ENCODE peak calls at places on chromosomes 16 and 17, in six cellular contexts. One of them, this sample, is unnamed.

GRCh38 chr17:57104461-57105175 is 19.6 kb downstream of the AKAP1 start:
- DNase-seq in BE2C: no peak
- DNase-seq in AG10803: peak; percentile 72
- DNase-seq in lung: no peak
- DNase-seq in A549: no peak
- DNase-seq in K562: no peak
- DNase-seq in this sample: no peak

GRCh38 chr16:56278196-56278855 is 87.0 kb downstream of the GNAO1 start:
- DNase-seq in AG10803: no peak
- DNase-seq in A549: no peak
- DNase-seq in BE2C: no peak
- DNase-seq in K562: peak; percentile 46
- DNase-seq in lung: no peak
- DNase-seq in this sample: no peak

GRCh38 chr17:56881685-56882295 is 32.1 kb downstream of the TRIM25 start:
- DNase-seq in K562: no peak
- DNase-seq in AG10803: no peak
- DNase-seq in A549: no peak
- DNase-seq in BE2C: no peak
- DNase-seq in lung: no peak
- DNase-seq in this sample: no peak

GRCh38 chr16:79253100-79253631 is 347.4 kb downstream of the MAF start:
- DNase-seq in lung: no peak
- DNase-seq in BE2C: no peak
- DNase-seq in A549: no peak
- DNase-seq in K562: no peak
- DNase-seq in AG10803: no peak
- DNase-seq in this sample: no peak

GRCh38 chr17:59330314-59330942 is 1.0 kb upstream of the YPEL2 start:
- DNase-seq in K562: peak; percentile 29
- DNase-seq in lung: peak; percentile 69
- DNase-seq in BE2C: no peak
- DNase-seq in AG10803: no peak
- DNase-seq in A549: peak; percentile 76
- DNase-seq in this sample: peak; percentile 89

GRCh38 chr17:32551186-32551955 is 64.6 kb downstream of the CDK5R1 start:
- DNase-seq in BE2C: no peak
- DNase-seq in lung: no peak
- DNase-seq in AG10803: peak; percentile 46
- DNase-seq in K562: no peak
- DNase-seq in A549: no peak
- DNase-seq in this sample: no peak

GRCh38 chr16:4831616-4832015 is 15.5 kb downstream of the GLYR1 start:
- DNase-seq in lung: no peak
- DNase-seq in K562: no peak
- DNase-seq in BE2C: no peak
- DNase-seq in A549: no peak
- DNase-seq in AG10803: no peak
- DNase-seq in this sample: no peak

GRCh38 chr16:64545769-64546168 is 576.1 kb downstream of the CDH11 start:
- DNase-seq in A549: no peak
- DNase-seq in AG10803: no peak
- DNase-seq in lung: no peak
- DNase-seq in K562: no peak
- DNase-seq in BE2C: no peak
- DNase-seq in this sample: no peak

GRCh38 chr16:75107505-75107904 is 9.1 kb downstream of the LDHD start:
- DNase-seq in BE2C: no peak
- DNase-seq in lung: no peak
- DNase-seq in AG10803: no peak
- DNase-seq in K562: no peak
- DNase-seq in A549: no peak
- DNase-seq in this sample: no peak

DNA sequence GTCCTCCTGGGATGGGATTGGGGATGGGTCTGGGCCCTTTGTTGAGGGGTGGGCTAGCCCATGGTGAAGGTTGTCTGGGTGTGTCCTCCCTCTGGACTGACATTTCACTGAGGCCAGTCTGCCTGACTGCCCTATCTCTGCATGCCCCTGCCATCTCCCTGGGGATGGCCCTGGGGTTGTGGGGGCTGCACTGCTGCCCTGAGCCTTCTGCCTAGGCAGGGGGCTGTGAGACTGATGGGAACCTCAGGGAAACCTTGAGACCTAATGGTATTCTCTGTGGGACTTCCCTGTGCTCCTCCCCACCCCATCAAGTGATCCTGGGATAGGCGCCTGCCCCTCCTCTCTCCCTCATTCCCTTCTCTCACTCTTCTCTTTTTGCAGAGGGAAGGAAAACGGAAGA is 19.9 kb downstream of the RAI1 start:
- DNase-seq in AG10803: no peak
- DNase-seq in lung: no peak
- DNase-seq in BE2C: no peak
- DNase-seq in A549: no peak
- DNase-seq in K562: no peak
- DNase-seq in this sample: no peak
- H3K4me3 ChIP-seq in AG10803: no peak overlapping the region
- H3K4me3 ChIP-seq in lung: no peak overlapping the region
- H3K4me3 ChIP-seq in BE2C: no peak overlapping the region
- H3K4me3 ChIP-seq in A549: no peak overlapping the region
- H3K4me3 ChIP-seq in K562: no peak overlapping the region
- H3K4me3 ChIP-seq in this sample: no peak overlapping the region

DNA sequence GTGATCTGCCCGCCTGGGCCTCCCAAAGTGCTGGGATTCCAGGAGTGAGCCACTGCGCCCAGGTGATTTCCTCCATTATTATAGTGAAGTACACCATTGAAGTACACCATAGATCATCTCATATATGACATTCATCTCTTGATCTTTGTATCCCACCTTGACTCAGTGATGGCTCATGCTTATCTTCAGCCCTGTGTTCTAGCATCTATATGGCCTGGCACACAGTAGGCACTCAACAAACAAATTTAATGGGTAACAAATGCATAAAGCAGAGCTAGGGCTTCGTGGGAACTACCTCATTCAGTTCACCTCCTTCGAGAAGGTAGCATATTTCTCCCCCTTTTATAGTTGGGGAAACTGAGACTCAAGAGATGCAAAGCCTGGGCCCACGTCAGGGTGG is 952 bp downstream of the ENKD1 start:
- DNase-seq in lung: no peak
- DNase-seq in K562: no peak
- DNase-seq in BE2C: no peak
- DNase-seq in A549: no peak
- DNase-seq in AG10803: no peak
- DNase-seq in this sample: no peak
- H3K4me3 ChIP-seq in lung: no peak overlapping the region
- H3K4me3 ChIP-seq in K562: peak overlapping the region; percentile 78
- H3K4me3 ChIP-seq in BE2C: peak overlapping the region; percentile 69
- H3K4me3 ChIP-seq in A549: peak overlapping the region; percentile 84
- H3K4me3 ChIP-seq in AG10803: peak overlapping the region; percentile 64
- H3K4me3 ChIP-seq in this sample: peak overlapping the region; percentile 88

GRCh38 chr16:84143081-84143480 is 1.9 kb downstream of the HSDL1 start:
- DNase-seq in AG10803: no peak
- DNase-seq in lung: no peak
- DNase-seq in A549: no peak
- DNase-seq in K562: no peak
- DNase-seq in BE2C: no peak
- DNase-seq in this sample: no peak
- H3K4me3 ChIP-seq in AG10803: no peak overlapping the region
- H3K4me3 ChIP-seq in lung: no peak overlapping the region
- H3K4me3 ChIP-seq in A549: no peak overlapping the region
- H3K4me3 ChIP-seq in K562: no peak overlapping the region
- H3K4me3 ChIP-seq in BE2C: no peak overlapping the region
- H3K4me3 ChIP-seq in this sample: no peak overlapping the region

GRCh38 chr17:17698371-17698770 is 17.1 kb downstream of the RAI1 start:
- DNase-seq in lung: no peak
- DNase-seq in AG10803: no peak
- DNase-seq in K562: no peak
- DNase-seq in BE2C: no peak
- DNase-seq in A549: no peak
- DNase-seq in this sample: no peak
- H3K4me3 ChIP-seq in lung: no peak overlapping the region
- H3K4me3 ChIP-seq in AG10803: no peak overlapping the region
- H3K4me3 ChIP-seq in K562: no peak overlapping the region
- H3K4me3 ChIP-seq in BE2C: no peak overlapping the region
- H3K4me3 ChIP-seq in A549: no peak overlapping the region
- H3K4me3 ChIP-seq in this sample: no peak overlapping the region

GRCh38 chr16:89973235-89973634 is 24.7 kb downstream of the DEF8 start:
- DNase-seq in AG10803: no peak
- DNase-seq in K562: no peak
- DNase-seq in lung: no peak
- DNase-seq in A549: no peak
- DNase-seq in BE2C: no peak
- DNase-seq in this sample: no peak

GRCh38 chr16:89971495-89972243 is 23.1 kb downstream of the DEF8 start:
- DNase-seq in AG10803: peak; percentile 4
- DNase-seq in K562: no peak
- DNase-seq in A549: no peak
- DNase-seq in lung: no peak
- DNase-seq in BE2C: no peak
- DNase-seq in this sample: peak; percentile 82

GRCh38 chr16:89972244-89973234 is 24.0 kb downstream of the DEF8 start:
- DNase-seq in A549: peak; percentile 99
- DNase-seq in BE2C: peak; percentile 95
- DNase-seq in lung: peak; percentile 91
- DNase-seq in K562: peak; percentile 100
- DNase-seq in AG10803: peak; percentile 86
- DNase-seq in this sample: peak; percentile 95

GRCh38 chr16:89974860-89975259 is 26.3 kb downstream of the DEF8 start:
- DNase-seq in A549: no peak
- DNase-seq in BE2C: no peak
- DNase-seq in K562: no peak
- DNase-seq in lung: no peak
- DNase-seq in AG10803: no peak
- DNase-seq in this sample: no peak

DNA sequence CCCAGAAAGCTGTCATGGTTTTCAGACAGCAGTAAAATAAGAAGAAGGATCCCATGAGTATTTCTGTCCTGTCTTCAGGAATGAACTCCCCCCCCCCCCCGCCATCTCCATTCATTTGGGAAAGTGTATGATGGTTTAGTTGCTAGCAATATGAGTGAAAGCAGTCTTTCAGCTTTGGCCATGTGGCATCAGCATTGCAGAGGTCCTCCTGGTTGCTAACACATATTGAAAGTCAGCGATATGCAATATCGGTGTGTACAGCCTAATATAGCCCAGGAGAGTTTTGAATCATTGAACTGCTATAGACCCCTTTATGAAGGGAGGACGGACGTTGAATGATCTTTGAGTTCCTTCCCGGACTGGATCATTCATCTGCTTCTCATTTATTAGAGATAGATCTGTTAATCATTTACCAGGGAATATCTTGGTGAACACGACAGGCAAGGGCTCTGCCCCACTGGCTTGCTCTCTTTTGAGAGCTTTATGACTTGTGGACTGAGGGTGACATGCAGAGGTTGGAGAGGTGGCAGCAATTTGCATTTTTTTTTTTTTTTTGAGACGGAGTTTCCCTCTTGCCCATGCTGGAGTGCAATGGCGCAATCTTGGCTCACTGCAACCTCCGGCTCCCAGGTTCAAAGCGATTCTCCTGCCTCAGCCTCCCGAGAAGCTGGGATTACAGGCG is 25.2 kb downstream of the DEF8 start:
- DNase-seq in A549: no peak
- DNase-seq in BE2C: no peak
- DNase-seq in AG10803: no peak
- DNase-seq in lung: no peak
- DNase-seq in K562: no peak
- DNase-seq in this sample: no peak
- H3K4me3 ChIP-seq in A549: peak overlapping the region; percentile 79
- H3K4me3 ChIP-seq in BE2C: peak overlapping the region; percentile 99
- H3K4me3 ChIP-seq in AG10803: peak overlapping the region; percentile 92
- H3K4me3 ChIP-seq in lung: no peak overlapping the region
- H3K4me3 ChIP-seq in K562: peak overlapping the region; percentile 93
- H3K4me3 ChIP-seq in this sample: peak overlapping the region; percentile 99

DNA sequence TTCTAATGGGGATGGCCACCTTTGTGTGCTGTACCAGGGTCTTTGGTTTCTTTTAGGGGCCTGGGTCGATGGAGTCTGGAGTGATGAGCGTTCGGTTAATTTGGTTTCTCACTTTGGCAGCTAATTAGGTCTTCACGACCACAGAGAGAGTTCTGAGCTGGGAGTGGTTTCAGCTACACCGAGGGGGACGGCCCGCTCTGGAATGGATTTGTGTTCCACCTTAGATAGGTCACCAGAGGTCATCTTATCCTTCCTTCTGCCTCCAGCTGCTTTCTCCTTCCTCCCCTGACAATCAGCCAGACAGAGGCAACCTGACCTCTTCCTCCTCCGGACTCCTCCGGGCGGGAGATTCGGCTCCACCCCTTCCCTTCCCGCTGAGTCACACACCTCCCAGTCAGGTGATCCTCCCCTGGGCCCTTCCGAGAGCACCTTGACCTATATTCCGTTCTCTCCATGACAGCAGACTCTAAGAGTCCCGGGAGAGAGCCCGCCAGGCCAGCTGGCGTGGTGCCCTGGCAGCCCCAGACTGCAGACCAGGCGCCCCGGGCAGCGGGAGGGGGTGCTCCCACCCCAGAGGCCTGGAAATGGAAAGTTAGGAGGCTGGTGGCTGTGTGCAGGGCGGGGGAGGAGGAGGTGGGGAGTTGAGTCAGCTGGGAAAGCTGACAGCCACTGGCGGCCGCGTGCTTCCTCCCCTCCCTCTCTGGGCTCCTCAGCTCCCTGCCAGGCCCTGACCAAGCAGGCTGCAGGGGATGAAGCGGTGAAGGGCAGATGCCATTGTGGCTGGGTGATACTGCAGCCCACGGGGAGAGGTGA is 44.7 kb downstream of the CHD9 start:
- DNase-seq in lung: peak; percentile 94
- DNase-seq in K562: peak; percentile 93
- DNase-seq in BE2C: peak; percentile 99
- DNase-seq in A549: peak; percentile 86
- DNase-seq in AG10803: peak; percentile 86
- DNase-seq in this sample: peak; percentile 92
- H3K4me3 ChIP-seq in lung: no peak overlapping the region
- H3K4me3 ChIP-seq in K562: peak overlapping the region; percentile 47
- H3K4me3 ChIP-seq in BE2C: peak overlapping the region; percentile 52
- H3K4me3 ChIP-seq in A549: peak overlapping the region; percentile 31
- H3K4me3 ChIP-seq in AG10803: peak overlapping the region; percentile 52
- H3K4me3 ChIP-seq in this sample: peak overlapping the region; percentile 39